ENCODE peak calls at places on chromosome 22, in five cellular contexts. One of them, this sample, is unnamed. For H3K4me1, the result is how much of the 10 kb centered on the place peaks cover.

GRCh38 chr22:47095395-47096122 is 333.1 kb downstream of the TBC1D22A start:
- DNase-seq in transverse colon: no peak
- DNase-seq in mucosa of descending colon: no peak
- DNase-seq in Panc1: no peak
- DNase-seq in cardiac muscle cell: no peak
- DNase-seq in this sample: no peak

GRCh38 chr22:33519140-33519973 is 400.9 kb downstream of the LARGE1 start:
- DNase-seq in mucosa of descending colon: no peak
- DNase-seq in Panc1: no peak
- DNase-seq in cardiac muscle cell: peak
- DNase-seq in transverse colon: peak
- DNase-seq in this sample: no peak

GRCh38 chr22:28034760-28035401 is 115.8 kb upstream of the PITPNB start:
- DNase-seq in transverse colon: peak
- DNase-seq in Panc1: no peak
- DNase-seq in cardiac muscle cell: peak
- DNase-seq in mucosa of descending colon: no peak
- DNase-seq in this sample: no peak

GRCh38 chr22:30301995-30302809 is 12.9 kb upstream of the CASTOR1 start:
- DNase-seq in transverse colon: peak
- DNase-seq in Panc1: no peak
- DNase-seq in cardiac muscle cell: no peak
- DNase-seq in mucosa of descending colon: peak
- DNase-seq in this sample: peak

GRCh38 chr22:50299724-50300619 is 7.5 kb downstream of the PLXNB2 start:
- DNase-seq in transverse colon: peak
- DNase-seq in cardiac muscle cell: peak
- DNase-seq in mucosa of descending colon: peak
- DNase-seq in Panc1: no peak
- DNase-seq in this sample: no peak

GRCh38 chr22:46769191-46769675 is 6.8 kb downstream of the TBC1D22A start:
- DNase-seq in transverse colon: no peak
- DNase-seq in cardiac muscle cell: no peak
- DNase-seq in Panc1: no peak
- DNase-seq in mucosa of descending colon: peak
- DNase-seq in this sample: peak

GRCh38 chr22:24426859-24427499 is 420 bp upstream of the ADORA2A start:
- DNase-seq in mucosa of descending colon: no peak
- DNase-seq in Panc1: no peak
- DNase-seq in cardiac muscle cell: no peak
- DNase-seq in transverse colon: no peak
- DNase-seq in this sample: peak

GRCh38 chr22:46854125-46854870 is 91.8 kb downstream of the TBC1D22A start:
- DNase-seq in Panc1: no peak
- DNase-seq in cardiac muscle cell: no peak
- DNase-seq in mucosa of descending colon: no peak
- DNase-seq in transverse colon: peak
- DNase-seq in this sample: no peak

GRCh38 chr22:17875156-17875555 is 100.9 kb upstream of the BID start:
- DNase-seq in mucosa of descending colon: no peak
- DNase-seq in Panc1: no peak
- DNase-seq in cardiac muscle cell: no peak
- DNase-seq in transverse colon: no peak
- DNase-seq in this sample: no peak

GRCh38 chr22:41742918-41743317 is 43.6 kb downstream of the MEI1 start:
- DNase-seq in Panc1: no peak
- DNase-seq in transverse colon: no peak
- DNase-seq in mucosa of descending colon: no peak
- DNase-seq in cardiac muscle cell: peak
- DNase-seq in this sample: no peak

GRCh38 chr22:26429458-26430238 is 588 bp downstream of the ASPHD2 start:
- DNase-seq in mucosa of descending colon: peak
- DNase-seq in transverse colon: no peak
- DNase-seq in cardiac muscle cell: no peak
- DNase-seq in Panc1: no peak
- DNase-seq in this sample: peak

GRCh38 chr22:30390974-30391691 is 3.9 kb upstream of the RNF215 start:
- DNase-seq in mucosa of descending colon: peak
- DNase-seq in cardiac muscle cell: peak
- DNase-seq in transverse colon: peak
- DNase-seq in Panc1: peak
- DNase-seq in this sample: peak

GRCh38 chr22:26889794-26890193 is 232.4 kb downstream of the MIAT start:
- DNase-seq in Panc1: no peak
- DNase-seq in transverse colon: no peak
- DNase-seq in cardiac muscle cell: no peak
- DNase-seq in mucosa of descending colon: no peak
- DNase-seq in this sample: no peak

GRCh38 chr22:30266445-30267381 is at the start of gene OSM:
- DNase-seq in cardiac muscle cell: no peak
- DNase-seq in mucosa of descending colon: peak
- DNase-seq in transverse colon: peak
- DNase-seq in Panc1: no peak
- DNase-seq in this sample: peak

GRCh38 chr22:25496396-25497064 is 67.9 kb upstream of the GRK3 start:
- DNase-seq in cardiac muscle cell: no peak
- DNase-seq in mucosa of descending colon: no peak
- DNase-seq in Panc1: no peak
- DNase-seq in transverse colon: no peak
- DNase-seq in this sample: no peak

GRCh38 chr22:22851969-22852368 is 35.6 kb upstream of the IGLL5 start:
- DNase-seq in transverse colon: no peak
- DNase-seq in mucosa of descending colon: no peak
- DNase-seq in Panc1: no peak
- DNase-seq in cardiac muscle cell: no peak
- DNase-seq in this sample: no peak

GRCh38 chr22:31637938-31638618 is 23.9 kb downstream of the PISD start:
- DNase-seq in cardiac muscle cell: no peak
- DNase-seq in transverse colon: peak
- DNase-seq in mucosa of descending colon: peak
- DNase-seq in Panc1: no peak
- DNase-seq in this sample: peak

GRCh38 chr22:47929646-47930185 is 1167.3 kb downstream of the TBC1D22A start:
- DNase-seq in Panc1: no peak
- DNase-seq in cardiac muscle cell: no peak
- DNase-seq in transverse colon: no peak
- DNase-seq in mucosa of descending colon: no peak
- DNase-seq in this sample: no peak

GRCh38 chr22:44024288-44024908 is at the start of gene PARVB:
- DNase-seq in cardiac muscle cell: peak
- DNase-seq in mucosa of descending colon: peak
- DNase-seq in transverse colon: peak
- DNase-seq in Panc1: no peak
- DNase-seq in this sample: peak

GRCh38 chr22:37482244-37482643 is 3.9 kb downstream of the MFNG start:
- DNase-seq in transverse colon: no peak
- DNase-seq in Panc1: no peak
- DNase-seq in mucosa of descending colon: no peak
- DNase-seq in cardiac muscle cell: no peak
- DNase-seq in this sample: no peak

GRCh38 chr22:37545703-37546435 is 14.4 kb upstream of the CDC42EP1 start:
- DNase-seq in cardiac muscle cell: peak
- DNase-seq in Panc1: no peak
- DNase-seq in mucosa of descending colon: peak
- DNase-seq in transverse colon: peak
- DNase-seq in this sample: peak

GRCh38 chr22:26589845-26590524 is at the start of gene TPST2:
- DNase-seq in mucosa of descending colon: peak
- DNase-seq in Panc1: no peak
- DNase-seq in transverse colon: peak
- DNase-seq in cardiac muscle cell: peak
- DNase-seq in this sample: peak

GRCh38 chr22:29702931-29703594 is 16.7 kb upstream of the CABP7 start:
- DNase-seq in transverse colon: no peak
- DNase-seq in Panc1: no peak
- DNase-seq in cardiac muscle cell: no peak
- DNase-seq in mucosa of descending colon: no peak
- DNase-seq in this sample: peak

GRCh38 chr22:31083923-31084810 is 3.0 kb downstream of the SMTN start:
- DNase-seq in transverse colon: peak
- DNase-seq in mucosa of descending colon: no peak
- DNase-seq in cardiac muscle cell: no peak
- DNase-seq in Panc1: no peak
- DNase-seq in this sample: no peak

GRCh38 chr22:41028841-41029240 is 63.6 kb upstream of the EP300 start:
- DNase-seq in mucosa of descending colon: no peak
- DNase-seq in transverse colon: no peak
- DNase-seq in Panc1: no peak
- DNase-seq in cardiac muscle cell: no peak
- DNase-seq in this sample: no peak

GRCh38 chr22:25393121-25393805 is 171.2 kb upstream of the GRK3 start:
- DNase-seq in transverse colon: no peak
- DNase-seq in Panc1: no peak
- DNase-seq in cardiac muscle cell: no peak
- DNase-seq in mucosa of descending colon: no peak
- DNase-seq in this sample: peak

GRCh38 chr22:26476705-26477340 is 6.8 kb downstream of the HPS4 start:
- DNase-seq in Panc1: no peak
- DNase-seq in transverse colon: no peak
- DNase-seq in cardiac muscle cell: no peak
- DNase-seq in mucosa of descending colon: no peak
- DNase-seq in this sample: no peak

GRCh38 chr22:31490496-31490925 is 869 bp upstream of the EIF4ENIF1 start:
- DNase-seq in mucosa of descending colon: peak
- DNase-seq in cardiac muscle cell: peak
- DNase-seq in Panc1: no peak
- DNase-seq in transverse colon: peak
- DNase-seq in this sample: no peak

GRCh38 chr22:41888638-41889200 is 26.2 kb downstream of the SHISA8 start:
- DNase-seq in Panc1: no peak
- DNase-seq in cardiac muscle cell: no peak
- DNase-seq in mucosa of descending colon: no peak
- DNase-seq in transverse colon: no peak
- DNase-seq in this sample: no peak

GRCh38 chr22:43228330-43228729 is 41.4 kb upstream of the TTLL12 start:
- DNase-seq in cardiac muscle cell: peak
- DNase-seq in mucosa of descending colon: no peak
- DNase-seq in transverse colon: peak
- DNase-seq in Panc1: no peak
- DNase-seq in this sample: no peak

GRCh38 chr22:23431337-23432072 is 148.6 kb downstream of the IGLL1 start:
- DNase-seq in transverse colon: no peak
- DNase-seq in cardiac muscle cell: peak
- DNase-seq in mucosa of descending colon: no peak
- DNase-seq in Panc1: no peak
- DNase-seq in this sample: no peak

GRCh38 chr22:23478175-23478574 is 101.9 kb downstream of the IGLL1 start:
- DNase-seq in cardiac muscle cell: no peak
- DNase-seq in mucosa of descending colon: no peak
- DNase-seq in Panc1: no peak
- DNase-seq in transverse colon: no peak
- DNase-seq in this sample: no peak

GRCh38 chr22:17969732-17970131 is 54.6 kb downstream of the MICAL3 start:
- DNase-seq in transverse colon: no peak
- DNase-seq in mucosa of descending colon: no peak
- DNase-seq in Panc1: no peak
- DNase-seq in cardiac muscle cell: peak
- DNase-seq in this sample: no peak

GRCh38 chr22:23036684-23037428 is 33.5 kb upstream of the GNAZ start:
- DNase-seq in transverse colon: no peak
- DNase-seq in cardiac muscle cell: no peak
- DNase-seq in Panc1: no peak
- DNase-seq in mucosa of descending colon: no peak
- DNase-seq in this sample: no peak

GRCh38 chr22:30919973-30920372 is 48.6 kb downstream of the MORC2 start:
- DNase-seq in mucosa of descending colon: no peak
- DNase-seq in transverse colon: no peak
- DNase-seq in Panc1: no peak
- DNase-seq in cardiac muscle cell: no peak
- DNase-seq in this sample: no peak

GRCh38 chr22:41563051-41563711 is 2.4 kb downstream of the CSDC2 start:
- DNase-seq in cardiac muscle cell: no peak
- DNase-seq in Panc1: no peak
- DNase-seq in transverse colon: no peak
- DNase-seq in mucosa of descending colon: no peak
- DNase-seq in this sample: no peak

GRCh38 chr22:39661842-39662676 is 91.5 kb downstream of the CACNA1I start:
- DNase-seq in transverse colon: peak
- DNase-seq in Panc1: no peak
- DNase-seq in cardiac muscle cell: peak
- DNase-seq in mucosa of descending colon: peak
- DNase-seq in this sample: no peak

GRCh38 chr22:39661501-39661841 is 90.9 kb downstream of the CACNA1I start:
- DNase-seq in mucosa of descending colon: no peak
- DNase-seq in transverse colon: no peak
- DNase-seq in Panc1: no peak
- DNase-seq in cardiac muscle cell: no peak
- DNase-seq in this sample: no peak

GRCh38 chr22:39664485-39665200 is 94.1 kb downstream of the CACNA1I start:
- DNase-seq in cardiac muscle cell: peak
- DNase-seq in transverse colon: peak
- DNase-seq in mucosa of descending colon: no peak
- DNase-seq in Panc1: no peak
- DNase-seq in this sample: no peak

GRCh38 chr22:39663751-39664150 is 93.2 kb downstream of the CACNA1I start:
- DNase-seq in transverse colon: peak
- DNase-seq in Panc1: no peak
- DNase-seq in cardiac muscle cell: no peak
- DNase-seq in mucosa of descending colon: peak
- DNase-seq in this sample: no peak

GRCh38 chr22:39662677-39663034 is 92.1 kb downstream of the CACNA1I start:
- DNase-seq in mucosa of descending colon: no peak
- DNase-seq in Panc1: no peak
- DNase-seq in cardiac muscle cell: no peak
- DNase-seq in transverse colon: no peak
- DNase-seq in this sample: no peak
- H3K4me3 ChIP-seq in mucosa of descending colon: no peak
- H3K4me3 ChIP-seq in Panc1: no peak
- H3K4me3 ChIP-seq in cardiac muscle cell: peak
- H3K4me3 ChIP-seq in transverse colon: no peak
- H3K4me3 ChIP-seq in this sample: no peak

GRCh38 chr22:19041403-19042074 is 80.7 kb downstream of the DGCR2 start:
- DNase-seq in cardiac muscle cell: no peak
- DNase-seq in transverse colon: no peak
- DNase-seq in Panc1: no peak
- DNase-seq in mucosa of descending colon: peak
- DNase-seq in this sample: peak
- H3K4me1 ChIP-seq in cardiac muscle cell: under half
- H3K4me1 ChIP-seq in transverse colon: under half
- H3K4me1 ChIP-seq in Panc1: under half
- H3K4me1 ChIP-seq in mucosa of descending colon: under half
- H3K4me1 ChIP-seq in this sample: under half

GRCh38 chr22:45211435-45211834 is 29.3 kb downstream of the KIAA0930 start:
- DNase-seq in mucosa of descending colon: no peak
- DNase-seq in Panc1: no peak
- DNase-seq in cardiac muscle cell: no peak
- DNase-seq in transverse colon: no peak
- DNase-seq in this sample: no peak
- H3K4me3 ChIP-seq in mucosa of descending colon: no peak
- H3K4me3 ChIP-seq in Panc1: no peak
- H3K4me3 ChIP-seq in cardiac muscle cell: no peak
- H3K4me3 ChIP-seq in transverse colon: no peak
- H3K4me3 ChIP-seq in this sample: peak

GRCh38 chr22:20028855-20029549 is 8.1 kb downstream of the TANGO2 start:
- DNase-seq in mucosa of descending colon: no peak
- DNase-seq in Panc1: no peak
- DNase-seq in transverse colon: no peak
- DNase-seq in cardiac muscle cell: no peak
- DNase-seq in this sample: peak
- H3K4me1 ChIP-seq in mucosa of descending colon: under half
- H3K4me1 ChIP-seq in Panc1: under half
- H3K4me1 ChIP-seq in transverse colon: under half
- H3K4me1 ChIP-seq in cardiac muscle cell: under half
- H3K4me1 ChIP-seq in this sample: under half

This sample was measured in left lung.